ENCODE peak calls at places on chromosomes 16 and 17, in eight cellular contexts. P is aorta; H is T-helper 22 cell; W is activated T-helper 1 cell treated with anti-CD3 and anti-CD28 coated beads, Interleukin-2, amount 50 U/mL, for 16 hours; D is activated CD8-positive, alpha-beta T cell treated with anti-CD3 and anti-CD28 coated beads, Interleukin-2, amount 10 ng/mL, durations not matched to agents 7 days and 5 days; L is amniotic stem cell; B is stimulated activated CD4-positive, alpha-beta T cell treated with anti-CD3 and anti-CD28 coated beads, Interleukin-1b, Interleukin-23, amount 100 ng/mL, for 4 hours; A is dorsolateral prefrontal cortex. Z is an unnamed sample.
A peak's percentile ranks its signal among the peaks of the same experiment; 100 is the strongest.

GRCh38 chr17:77510133-77510796 is 369.5 kb downstream of the SEC14L1 start:
- DNase-seq in L (no peak), D (no peak), B (no peak), H (no peak), A (peak; percentile 26), P (peak; percentile 34), W (no peak), Z (no peak)

GRCh38 chr16:1287982-1288670 is 21.3 kb upstream of the UBE2I start:
- DNase-seq in B (no peak), W (no peak), L (no peak), P (no peak), D (no peak), A (no peak), H (no peak), Z (no peak)

GRCh38 chr16:3509470-3509928 is 8.7 kb downstream of the CLUAP1 start:
- DNase-seq in W (peak; percentile 68), D (peak; percentile 83), P (no peak), B (peak; percentile 40), L (no peak), A (no peak), H (peak; percentile 54), Z (no peak)

GRCh38 chr17:81858170-81858966 is 2.0 kb downstream of the P4HB start:
- DNase-seq in B (no peak), P (no peak), A (no peak), W (no peak), H (no peak), L (no peak), D (no peak), Z (no peak)

GRCh38 chr16:84174396-84174795 is 12.5 kb downstream of the TAF1C start:
- DNase-seq in L (no peak), H (no peak), W (no peak), P (no peak), A (no peak), B (no peak), D (no peak), Z (no peak)

GRCh38 chr17:76544123-76544915 is 4.5 kb downstream of the PRCD start:
- DNase-seq in H (no peak), P (peak; percentile 59), L (no peak), A (no peak), D (no peak), B (no peak), W (no peak), Z (peak; percentile 43)

GRCh38 chr16:15644306-15644961 is 1.5 kb upstream of the MARF1 start:
- DNase-seq in P (no peak), H (no peak), D (no peak), B (no peak), L (no peak), W (no peak), A (no peak), Z (no peak)

GRCh38 chr16:11411059-11411550 is 65.8 kb downstream of the RMI2 start:
- DNase-seq in B (no peak), P (no peak), L (no peak), D (no peak), A (no peak), H (no peak), W (no peak), Z (no peak)

GRCh38 chr17:73770115-73770848 is 126.0 kb upstream of the SDK2 start:
- DNase-seq in B (no peak), A (peak; percentile 88), D (no peak), P (peak; percentile 95), W (no peak), L (no peak), H (no peak), Z (no peak)

GRCh38 chr16:78775161-78775561 is 675.7 kb downstream of the WWOX start:
- DNase-seq in P (no peak), H (no peak), L (no peak), B (no peak), W (no peak), D (no peak), A (no peak), Z (no peak)

GRCh38 chr17:73203788-73204479 is 11.1 kb downstream of the COG1 start:
- DNase-seq in L (no peak), P (no peak), H (peak; percentile 34), B (no peak), A (no peak), D (peak; percentile 68), W (no peak), Z (no peak)

GRCh38 chr16:2156025-2156848 is 655 bp downstream of the TRAF7 start:
- DNase-seq in H (no peak), P (peak; percentile 78), D (no peak), B (no peak), A (no peak), W (no peak), L (no peak), Z (peak; percentile 3)

GRCh38 chr16:56932588-56933265 is 785 bp downstream of the HERPUD1 start:
- DNase-seq in H (peak; percentile 4), W (peak; percentile 8), A (peak; percentile 83), B (peak; percentile 12), P (peak; percentile 88), D (peak; percentile 59), L (peak; percentile 46), Z (peak; percentile 40)

GRCh38 chr16:2499454-2499853 is 14.3 kb upstream of the ATP6V0C start:
- DNase-seq in A (no peak), L (no peak), W (no peak), P (no peak), B (no peak), H (no peak), D (no peak), Z (no peak)

GRCh38 chr16:17921357-17921978 is 415.1 kb downstream of the NPIPA8 start:
- DNase-seq in W (peak; percentile 9), D (peak; percentile 65), L (no peak), H (no peak), B (peak; percentile 18), P (no peak), A (no peak), Z (peak; percentile 2)

GRCh38 chr17:64133546-64134215 is 3.7 kb upstream of the ERN1 start:
- DNase-seq in W (no peak), B (no peak), L (peak; percentile 76), D (peak; percentile 42), H (no peak), A (no peak), P (no peak), Z (peak; percentile 98)

GRCh38 chr17:20920813-20921199 is 122.0 kb downstream of the USP22 start:
- DNase-seq in D (no peak), A (no peak), W (no peak), H (no peak), B (no peak), P (no peak), L (no peak), Z (no peak)

Z was measured in Kasumi-1.